ENCODE peak calls at places on chromosomes 2 and 18, in five cellular contexts. J, U, E, W and N are unnamed samples.

GRCh38 chr2:174035981-174036742 is 71.0 kb upstream of the SP3 start:
- DNase-seq in J (no peak), U (peak; percentile 55), E (peak; percentile 53), W (peak; percentile 61), N (no peak)

GRCh38 chr18:13540783-13541182 is 185.6 kb downstream of the FAM210A start:
- DNase-seq in J (no peak), U (no peak), E (no peak), W (no peak), N (no peak)

GRCh38 chr18:77547757-77548156 is 298.1 kb downstream of the GALR1 start:
- DNase-seq in J (no peak), U (no peak), E (no peak), W (no peak), N (no peak)

GRCh38 chr2:223187256-223187655 is 135.3 kb downstream of the KCNE4 start:
- DNase-seq in J (no peak), U (no peak), E (no peak), W (no peak), N (no peak)

GRCh38 chr2:231190531-231191197 is 7.8 kb upstream of the ARMC9 start:
- DNase-seq in J (no peak), U (peak; percentile 66), E (peak; percentile 81), W (peak; percentile 14), N (no peak)

GRCh38 chr2:239296020-239296932 is 104.5 kb downstream of the HDAC4 start:
- DNase-seq in J (no peak), U (no peak), E (no peak), W (no peak), N (no peak)

GRCh38 chr2:240339411-240340360 is 95.8 kb upstream of the GPC1 start:
- DNase-seq in J (no peak), U (no peak), E (no peak), W (no peak), N (no peak)

GRCh38 chr2:162075689-162076132 is 1.7 kb upstream of the DPP4 start:
- DNase-seq in J (no peak), U (peak; percentile 49), E (no peak), W (no peak), N (peak; percentile 26)

GRCh38 chr2:20590704-20591515 is 60.0 kb downstream of the HS1BP3 start:
- DNase-seq in J (no peak), U (no peak), E (no peak), W (no peak), N (no peak)

GRCh38 chr2:60054571-60055340 is 498.7 kb downstream of the BCL11A start:
- DNase-seq in J (no peak), U (no peak), E (no peak), W (no peak), N (no peak)

GRCh38 chr2:231933916-231934401 is 7.8 kb upstream of the NPPC start:
- DNase-seq in J (no peak), U (no peak), E (no peak), W (no peak), N (no peak)

GRCh38 chr2:204491528-204491927 is 53.7 kb upstream of the PARD3B start:
- DNase-seq in J (no peak), U (peak; percentile 58), E (no peak), W (peak; percentile 77), N (peak; percentile 52)

GRCh38 chr2:160306985-160307384 is 106.9 kb upstream of the ITGB6 start:
- DNase-seq in J (no peak), U (peak; percentile 82), E (no peak), W (no peak), N (peak; percentile 89)

GRCh38 chr2:95728878-95729511 is 137.2 kb downstream of the TRIM43 start:
- DNase-seq in J (peak; percentile 17), U (peak; percentile 77), E (peak; percentile 80), W (peak; percentile 92), N (peak; percentile 93)

GRCh38 chr2:84891355-84892010 is 10.6 kb upstream of the TRABD2A start:
- DNase-seq in J (no peak), U (no peak), E (no peak), W (no peak), N (no peak)

GRCh38 chr2:16381511-16381910 is 284.1 kb downstream of the CYRIA start:
- DNase-seq in J (no peak), U (no peak), E (no peak), W (no peak), N (no peak)

GRCh38 chr18:2104620-2105462 is 466.5 kb downstream of the METTL4 start:
- DNase-seq in J (no peak), U (peak; percentile 20), E (peak; percentile 80), W (peak; percentile 64), N (peak; percentile 74)

GRCh38 chr2:221455214-221455613 is 116.9 kb downstream of the EPHA4 start:
- DNase-seq in J (no peak), U (no peak), E (peak; percentile 27), W (no peak), N (no peak)

GRCh38 chr18:48929951-48930713 is 20.6 kb downstream of the SMAD7 start:
- DNase-seq in J (no peak), U (peak; percentile 92), E (peak; percentile 49), W (no peak), N (peak; percentile 88)

GRCh38 chr2:62379576-62379975 is 126.4 kb downstream of the TMEM17 start:
- DNase-seq in J (no peak), U (no peak), E (no peak), W (no peak), N (no peak)

GRCh38 chr2:62201307-62201706 is 5.4 kb downstream of the B3GNT2 start:
- DNase-seq in J (no peak), U (peak; percentile 50), E (no peak), W (no peak), N (peak; percentile 52)

GRCh38 chr2:71669628-71670429 is 216.5 kb downstream of the DYSF start:
- DNase-seq in J (no peak), U (no peak), E (no peak), W (no peak), N (no peak)

GRCh38 chr2:233912799-233913423 is 4.3 kb upstream of the TRPM8 start:
- DNase-seq in J (no peak), U (peak; percentile 43), E (peak; percentile 75), W (peak; percentile 48), N (peak; percentile 52)

GRCh38 chr2:18368008-18368407 is 192.4 kb downstream of the RDH14 start:
- DNase-seq in J (no peak), U (peak; percentile 52), E (no peak), W (peak; percentile 12), N (no peak)

GRCh38 chr2:160423141-160423540 is 70.5 kb downstream of the RBMS1 start:
- DNase-seq in J (no peak), U (no peak), E (no peak), W (no peak), N (no peak)

GRCh38 chr2:105103481-105103880 is 65.6 kb downstream of the MRPS9 start:
- DNase-seq in J (no peak), U (peak; percentile 12), E (no peak), W (no peak), N (no peak)

GRCh38 chr2:227818569-227819397 is 5.1 kb downstream of the CCL20 start:
- DNase-seq in J (no peak), U (no peak), E (peak; percentile 28), W (no peak), N (no peak)

GRCh38 chr2:47218066-47218581 is 63.0 kb upstream of the STPG4 start:
- DNase-seq in J (no peak), U (no peak), E (no peak), W (peak; percentile 28), N (no peak)

GRCh38 chr2:28004086-28004485 is 113.6 kb downstream of the BABAM2 start:
- DNase-seq in J (no peak), U (peak; percentile 96), E (no peak), W (peak; percentile 81), N (peak; percentile 67)

GRCh38 chr2:141534671-141535359 is 596.0 kb downstream of the LRP1B start:
- DNase-seq in J (no peak), U (no peak), E (no peak), W (no peak), N (no peak)

GRCh38 chr2:101737478-101738240 is 40.2 kb downstream of the MAP4K4 start:
- DNase-seq in J (no peak), U (peak; percentile 47), E (no peak), W (peak; percentile 79), N (peak; percentile 36)
- H3K4me1 ChIP-seq in J (no peaks in the 10 kb centered on the region), U (peaks cover 40% of the 10 kb centered on the region), E (peaks cover 4% of the 10 kb centered on the region), W (peaks cover 71% of the 10 kb centered on the region), N (peaks cover 64% of the 10 kb centered on the region)

GRCh38 chr18:79940126-79940813 is 11.2 kb downstream of the SLC66A2 start:
- DNase-seq in J (no peak), U (no peak), E (no peak), W (no peak), N (no peak)
- H3K36me3 ChIP-seq in J (peaks cover 16% of the 10 kb centered on the region), U (peaks cover 2% of the 10 kb centered on the region), E (no peaks in the 10 kb centered on the region), W (peaks cover 4% of the 10 kb centered on the region), N (peaks cover 63% of the 10 kb centered on the region)

DNA sequence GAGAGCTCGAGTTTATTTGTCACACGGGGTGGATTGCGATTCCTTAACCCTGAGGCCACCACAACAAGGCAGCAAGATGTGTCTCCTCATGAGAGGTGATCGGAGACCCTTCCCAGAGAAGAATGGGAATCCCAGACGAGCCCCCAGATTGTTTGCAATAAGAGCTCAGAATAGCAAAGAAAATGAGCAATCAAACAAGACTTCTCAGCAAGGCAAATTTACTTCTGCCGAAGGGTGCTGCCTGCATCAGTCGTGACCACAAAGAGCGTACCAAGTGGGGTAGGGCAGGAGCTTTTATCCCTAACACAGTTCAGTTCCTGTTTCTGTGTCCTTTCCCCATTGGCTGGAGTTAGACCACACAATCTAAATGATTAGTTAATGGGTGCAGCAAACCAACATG is 237.5 kb upstream of the SYT4 start:
- DNase-seq in J (no peak), U (no peak), E (peak; percentile 50), W (no peak), N (no peak)
- H3K9ac ChIP-seq in J (no peak overlapping the region), U (no peak overlapping the region), E (no peak overlapping the region), W (no peak overlapping the region), N (no peak overlapping the region)

DNA sequence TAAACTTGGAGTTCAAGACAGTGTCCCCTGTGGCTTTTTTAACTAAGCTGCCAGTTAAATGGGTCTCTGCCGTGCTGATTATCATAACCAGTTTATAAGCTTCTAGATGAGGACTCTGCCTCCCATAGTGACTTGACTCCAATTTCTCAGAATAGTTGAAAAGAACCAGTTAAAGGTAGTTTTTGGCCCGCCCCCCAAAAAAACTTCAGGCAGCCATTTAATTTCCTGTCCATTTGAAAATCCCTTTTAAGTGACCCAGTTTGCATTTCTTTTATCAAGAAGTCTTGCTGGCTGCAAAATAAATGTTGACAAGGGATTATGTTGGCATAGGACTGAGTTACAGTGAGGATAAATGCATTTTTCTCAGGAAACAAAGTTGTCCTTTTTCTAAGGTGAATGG is 2.3 kb downstream of the SLC20A1 start:
- DNase-seq in J (no peak), U (no peak), E (no peak), W (peak; percentile 26), N (no peak)
- H3K4me1 ChIP-seq in J (peaks cover 6% of the 10 kb centered on the region), U (peaks cover 18% of the 10 kb centered on the region), E (no peaks in the 10 kb centered on the region), W (peaks cover 53% of the 10 kb centered on the region), N (peaks cover 40% of the 10 kb centered on the region)